ENCODE peak calls at places on chromosomes 4 and X, in four cellular contexts. One of them, this sample, is unnamed.

GRCh38 chr4:185853841-185854240 is 41.8 kb upstream of the SORBS2 start:
- DNase-seq in HL-60: no peak
- DNase-seq in K562: no peak
- DNase-seq in GM12878: no peak
- DNase-seq in this sample: no peak

GRCh38 chr4:25030283-25031076 is at the start of gene LGI2:
- DNase-seq in HL-60: no peak
- DNase-seq in K562: no peak
- DNase-seq in GM12878: no peak
- DNase-seq in this sample: peak

GRCh38 chrX:63958134-63958865 is 173.3 kb upstream of the ARHGEF9 start:
- DNase-seq in HL-60: no peak
- DNase-seq in K562: no peak
- DNase-seq in GM12878: no peak
- DNase-seq in this sample: no peak

GRCh38 chr4:83112678-83113428 is 1.7 kb downstream of the PLAC8 start:
- DNase-seq in HL-60: no peak
- DNase-seq in K562: no peak
- DNase-seq in GM12878: peak
- DNase-seq in this sample: no peak

GRCh38 chr4:39526283-39526682 is 956 bp downstream of the UGDH start:
- DNase-seq in HL-60: no peak
- DNase-seq in K562: no peak
- DNase-seq in GM12878: no peak
- DNase-seq in this sample: no peak

GRCh38 chrX:110532527-110532926 is 173.9 kb downstream of the RTL9 start:
- DNase-seq in HL-60: no peak
- DNase-seq in K562: no peak
- DNase-seq in GM12878: no peak
- DNase-seq in this sample: no peak

GRCh38 chr4:170388255-170388654 is 298.5 kb upstream of the AADAT start:
- DNase-seq in HL-60: no peak
- DNase-seq in K562: no peak
- DNase-seq in GM12878: no peak
- DNase-seq in this sample: no peak

GRCh38 chr4:89434364-89434988 is 126.9 kb upstream of the GPRIN3 start:
- DNase-seq in HL-60: peak
- DNase-seq in K562: peak
- DNase-seq in GM12878: no peak
- DNase-seq in this sample: no peak

GRCh38 chr4:102678107-102678506 is 82.7 kb downstream of the MANBA start:
- DNase-seq in HL-60: no peak
- DNase-seq in K562: no peak
- DNase-seq in GM12878: no peak
- DNase-seq in this sample: no peak

GRCh38 chr4:2301221-2301642 is 39.3 kb upstream of the MXD4 start:
- DNase-seq in HL-60: no peak
- DNase-seq in K562: no peak
- DNase-seq in GM12878: no peak
- DNase-seq in this sample: no peak

GRCh38 chr4:71009796-71010588 is 16.5 kb downstream of the DCK start:
- DNase-seq in HL-60: peak
- DNase-seq in K562: peak
- DNase-seq in GM12878: no peak
- DNase-seq in this sample: no peak

GRCh38 chr4:6324999-6325790 is 55.5 kb downstream of the WFS1 start:
- DNase-seq in HL-60: no peak
- DNase-seq in K562: no peak
- DNase-seq in GM12878: no peak
- DNase-seq in this sample: no peak

GRCh38 chrX:8274166-8274565 is 103.1 kb upstream of the VCX2 start:
- DNase-seq in HL-60: no peak
- DNase-seq in K562: no peak
- DNase-seq in GM12878: no peak
- DNase-seq in this sample: no peak

GRCh38 chr4:27096142-27096824 is 235.6 kb downstream of the STIM2 start:
- DNase-seq in HL-60: no peak
- DNase-seq in K562: no peak
- DNase-seq in GM12878: no peak
- DNase-seq in this sample: no peak

GRCh38 chr4:85866508-85866907 is 391.6 kb downstream of the ARHGAP24 start:
- DNase-seq in HL-60: no peak
- DNase-seq in K562: no peak
- DNase-seq in GM12878: no peak
- DNase-seq in this sample: no peak

GRCh38 chrX:27008486-27008885 is 454.7 kb downstream of the PPP4R3C start:
- DNase-seq in HL-60: no peak
- DNase-seq in K562: no peak
- DNase-seq in GM12878: no peak
- DNase-seq in this sample: no peak

GRCh38 chrX:138191998-138192397 is 519.5 kb downstream of the FGF13 start:
- DNase-seq in HL-60: no peak
- DNase-seq in K562: peak
- DNase-seq in GM12878: no peak
- DNase-seq in this sample: no peak

GRCh38 chrX:47078129-47079043 is at the start of gene RGN:
- DNase-seq in HL-60: no peak
- DNase-seq in K562: no peak
- DNase-seq in GM12878: no peak
- DNase-seq in this sample: no peak
- TF ChIP-seq SPI1 in HL-60: no peak
- TF ChIP-seq SPI1 in K562: no peak
- TF ChIP-seq SPI1 in GM12878: no peak
- TF ChIP-seq SPI1 in this sample: no peak

DNA sequence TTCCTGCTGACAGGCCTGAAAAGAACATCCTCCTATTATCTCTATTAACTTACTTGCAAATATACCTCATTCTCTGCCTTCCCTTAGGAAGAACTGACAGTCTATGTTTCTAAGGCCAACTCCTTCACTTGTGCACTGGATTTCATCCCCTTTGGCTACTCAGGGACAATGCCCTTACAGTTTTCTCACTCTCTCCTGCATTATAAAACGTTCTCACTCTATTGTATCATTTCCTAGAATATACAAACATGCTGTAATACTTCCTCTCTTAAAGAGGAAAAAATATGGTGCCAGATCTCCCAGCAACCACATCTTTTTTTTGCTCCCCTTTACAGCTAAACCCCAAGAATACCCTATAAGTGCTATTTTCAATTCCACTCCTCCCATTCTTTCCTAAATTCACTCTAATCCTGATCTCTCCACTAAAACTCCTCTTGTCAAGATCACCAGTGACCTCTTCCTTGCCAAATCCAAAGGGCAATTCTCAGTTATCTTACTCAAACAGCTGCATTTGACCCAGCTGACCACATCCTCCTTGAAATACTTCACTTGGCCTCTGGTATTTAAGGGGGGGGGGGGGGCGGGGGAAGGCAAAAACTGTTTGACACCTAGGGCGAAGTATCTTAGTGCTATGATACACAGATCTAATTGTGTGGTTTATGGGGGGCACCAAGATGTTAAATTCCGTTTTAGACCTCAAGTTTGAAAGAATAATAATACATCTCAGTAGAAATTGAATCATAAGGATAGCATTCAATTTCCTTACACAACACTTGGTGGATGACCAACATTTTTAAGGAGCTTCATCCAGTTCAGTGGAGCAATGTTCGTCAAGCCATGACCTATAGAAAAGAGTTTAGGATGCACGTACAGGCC is 1.6 kb downstream of the RCHY1 start:
- DNase-seq in HL-60: peak
- DNase-seq in K562: peak
- DNase-seq in GM12878: peak
- DNase-seq in this sample: no peak
- TF ChIP-seq SPI1 in HL-60: peak
- TF ChIP-seq SPI1 in K562: peak
- TF ChIP-seq SPI1 in GM12878: no peak
- TF ChIP-seq SPI1 in this sample: no peak

GRCh38 chr4:138815811-138816210 is 199.8 kb upstream of the NOCT start:
- DNase-seq in HL-60: no peak
- DNase-seq in K562: no peak
- DNase-seq in GM12878: no peak
- DNase-seq in this sample: no peak

GRCh38 chr4:138821321-138821720 is 194.3 kb upstream of the NOCT start:
- DNase-seq in HL-60: no peak
- DNase-seq in K562: no peak
- DNase-seq in GM12878: no peak
- DNase-seq in this sample: no peak

DNA sequence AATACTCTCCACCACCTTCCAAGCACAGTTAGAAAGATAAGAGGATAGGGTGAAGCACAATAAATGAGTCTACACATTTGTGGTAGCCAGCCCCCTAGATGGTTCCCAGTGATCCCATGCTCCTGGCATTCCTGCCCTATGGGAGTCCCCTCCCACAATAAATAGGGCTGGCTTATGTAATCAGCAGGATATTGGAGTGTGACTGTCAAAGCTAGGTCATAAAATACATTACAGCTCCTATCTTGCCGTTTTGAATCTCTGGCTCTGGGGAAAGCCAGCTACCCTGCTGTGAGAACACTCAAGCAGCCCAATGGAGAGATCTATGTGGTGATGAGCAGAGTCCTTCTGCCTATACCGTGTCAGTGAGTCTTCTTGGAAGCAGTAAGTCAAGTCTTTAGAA is 198.7 kb upstream of the NOCT start:
- DNase-seq in HL-60: no peak
- DNase-seq in K562: peak
- DNase-seq in GM12878: no peak
- DNase-seq in this sample: no peak
- TF ChIP-seq SPI1 in HL-60: no peak
- TF ChIP-seq SPI1 in K562: no peak
- TF ChIP-seq SPI1 in GM12878: no peak
- TF ChIP-seq SPI1 in this sample: no peak

DNA sequence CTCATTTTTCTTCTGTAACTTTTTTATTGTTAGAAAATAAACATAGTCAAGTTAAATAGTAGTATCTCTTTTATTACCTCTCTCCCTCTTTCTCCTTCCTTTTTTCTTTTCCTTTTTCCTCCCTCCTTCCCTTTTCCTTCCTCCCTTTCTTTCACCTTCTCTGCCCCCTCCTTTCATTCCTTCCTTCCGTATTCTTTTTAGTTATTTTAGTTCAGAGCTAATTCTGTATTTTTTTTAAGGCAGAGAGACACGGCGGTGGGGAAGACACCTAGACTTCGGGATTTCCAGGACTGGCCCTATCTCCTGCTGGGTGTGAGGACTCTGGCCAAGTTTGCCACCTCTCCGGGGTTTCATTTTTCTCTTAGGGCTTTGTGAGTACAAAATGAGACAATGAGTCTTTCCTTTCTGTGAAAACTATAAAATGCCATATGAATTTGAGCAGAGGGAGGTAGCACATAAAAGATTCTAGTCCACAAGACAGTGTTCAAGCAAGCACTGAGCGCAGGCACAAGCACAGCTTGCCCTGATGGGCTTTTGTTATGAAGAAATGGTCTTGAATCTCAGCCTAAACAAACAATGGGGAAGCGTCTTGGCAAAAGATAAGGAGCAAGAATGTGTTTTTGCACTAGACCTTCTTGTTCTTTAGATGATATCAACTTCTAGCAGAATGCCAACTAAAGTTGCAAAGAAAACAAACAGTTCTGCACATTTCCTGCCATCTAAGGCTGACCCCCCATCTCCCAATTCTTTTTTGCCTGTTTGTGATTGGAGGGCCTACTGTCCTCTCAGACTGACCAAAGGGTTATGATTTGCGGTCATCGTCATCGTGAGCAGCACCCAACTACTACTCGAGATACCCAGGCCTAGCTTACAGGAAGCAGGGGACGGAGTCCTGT is 72.9 kb upstream of the ZNF518B start:
- DNase-seq in HL-60: no peak
- DNase-seq in K562: no peak
- DNase-seq in GM12878: no peak
- DNase-seq in this sample: no peak
- TF ChIP-seq SPI1 in HL-60: no peak
- TF ChIP-seq SPI1 in K562: no peak
- TF ChIP-seq SPI1 in GM12878: no peak
- TF ChIP-seq SPI1 in this sample: no peak

DNA sequence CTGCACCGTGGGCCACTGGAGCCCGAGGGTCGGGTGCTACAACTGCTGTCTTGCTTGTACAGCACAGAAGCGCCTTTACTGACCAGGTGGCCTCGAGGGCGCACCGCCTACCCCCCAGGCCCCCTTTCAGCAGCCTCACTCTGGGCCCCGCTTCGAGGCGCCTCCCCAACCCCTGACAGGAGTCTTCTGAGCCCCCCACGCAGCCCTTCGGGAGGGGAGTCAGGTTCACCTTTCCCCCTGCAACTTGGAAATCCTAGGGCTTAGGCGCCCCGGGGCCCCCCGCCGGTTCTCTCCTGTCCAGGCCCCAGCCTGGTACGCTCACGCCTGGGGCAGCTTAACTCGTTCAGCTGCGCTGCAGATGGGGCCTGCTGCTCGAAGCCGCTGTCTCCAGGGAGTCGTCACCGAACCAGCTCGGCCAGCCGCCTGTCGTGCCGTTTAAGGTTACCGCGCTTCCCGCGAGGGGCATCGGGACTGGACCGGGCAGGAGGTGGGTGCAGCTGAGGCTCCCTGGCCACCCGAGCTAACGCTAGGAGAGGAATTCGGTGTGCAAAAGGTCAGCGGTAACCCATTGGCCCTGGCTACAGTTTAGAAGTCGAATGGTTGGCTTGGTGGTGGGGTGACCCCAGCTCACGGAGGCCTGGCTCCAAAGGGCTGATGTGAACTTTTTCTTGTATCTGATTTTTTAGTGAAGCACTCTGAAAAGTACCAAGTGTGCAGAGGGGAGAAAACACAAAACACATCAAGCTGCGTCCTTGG is 58.9 kb upstream of the BCOR start:
- DNase-seq in HL-60: no peak
- DNase-seq in K562: no peak
- DNase-seq in GM12878: no peak
- DNase-seq in this sample: no peak
- TF ChIP-seq SPI1 in HL-60: no peak
- TF ChIP-seq SPI1 in K562: no peak
- TF ChIP-seq SPI1 in GM12878: no peak
- TF ChIP-seq SPI1 in this sample: no peak

GRCh38 chr4:161182913-161183312 is 980.9 kb downstream of the FSTL5 start:
- DNase-seq in HL-60: no peak
- DNase-seq in K562: no peak
- DNase-seq in GM12878: no peak
- DNase-seq in this sample: no peak
- TF ChIP-seq SPI1 in HL-60: no peak
- TF ChIP-seq SPI1 in K562: no peak
- TF ChIP-seq SPI1 in GM12878: no peak
- TF ChIP-seq SPI1 in this sample: no peak

DNA sequence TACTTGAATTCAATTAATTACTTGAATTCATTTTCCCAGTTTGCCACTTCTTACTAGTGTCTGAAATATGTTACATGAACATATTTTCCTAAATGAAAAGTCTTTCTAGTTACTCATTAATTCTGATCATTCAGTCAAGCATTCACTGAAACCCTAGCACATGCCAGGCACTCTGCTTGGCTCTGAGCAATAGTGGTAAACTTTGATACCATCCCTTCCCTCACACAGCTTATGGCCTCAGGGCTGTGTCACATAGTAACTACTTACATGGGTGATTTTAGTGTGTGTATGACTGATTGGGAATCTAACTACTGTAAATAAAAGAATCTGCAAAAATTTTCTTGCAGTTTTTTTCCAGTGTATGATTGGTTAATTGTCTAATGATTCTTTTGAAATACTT is 32.7 kb downstream of the METAP1 start:
- DNase-seq in HL-60: no peak
- DNase-seq in K562: no peak
- DNase-seq in GM12878: no peak
- DNase-seq in this sample: no peak
- TF ChIP-seq SPI1 in HL-60: no peak
- TF ChIP-seq SPI1 in K562: no peak
- TF ChIP-seq SPI1 in GM12878: no peak
- TF ChIP-seq SPI1 in this sample: no peak

This sample was measured in GM12891.